ENCODE peak calls at places on chromosomes 2 and 18, in five cellular contexts. W is T-helper 9 cell, Y is small intestine, T is kidney tubule cell, G is HTR-8/SVneo. X is an unnamed sample.

GRCh38 chr2:141417246-141417797 is 713.5 kb downstream of the LRP1B start:
- DNase-seq in W (no peak), Y (no peak), T (no peak), G (no peak), X (no peak)

GRCh38 chr2:15931514-15931870 is 8.9 kb upstream of the MYCN start:
- DNase-seq in W (no peak), Y (no peak), T (no peak), G (no peak), X (no peak)

GRCh38 chr2:60885683-60886082 is 4.3 kb downstream of the REL start:
- DNase-seq in W (no peak), Y (peak; percentile 20), T (peak; percentile 10), G (no peak), X (no peak)

GRCh38 chr2:162403884-162404283 is 60.0 kb downstream of the GCA start:
- DNase-seq in W (no peak), Y (no peak), T (peak; percentile 12), G (no peak), X (peak; percentile 19)

GRCh38 chr2:98161202-98161601 is 74.2 kb downstream of the VWA3B start:
- DNase-seq in W (no peak), Y (no peak), T (no peak), G (no peak), X (no peak)

GRCh38 chr2:95041824-95042442 is 16.4 kb downstream of the MAL start:
- DNase-seq in W (no peak), Y (no peak), T (no peak), G (no peak), X (no peak)

GRCh38 chr2:69770193-69770702 is 28.3 kb downstream of the ANXA4 start:
- DNase-seq in W (no peak), Y (peak; percentile 83), T (peak; percentile 87), G (peak; percentile 83), X (peak; percentile 80)

GRCh38 chr18:12857991-12858544 is 26.0 kb downstream of the PTPN2 start:
- DNase-seq in W (no peak), Y (no peak), T (no peak), G (no peak), X (no peak)

GRCh38 chr2:27808418-27808817 is 36.9 kb downstream of the MRPL33 start:
- DNase-seq in W (no peak), Y (no peak), T (no peak), G (no peak), X (no peak)

GRCh38 chr2:64502860-64503259 is 21.3 kb upstream of the AFTPH start:
- DNase-seq in W (no peak), Y (no peak), T (no peak), G (no peak), X (no peak)

GRCh38 chr2:11998218-11998617 is 251.8 kb downstream of the LPIN1 start:
- DNase-seq in W (no peak), Y (no peak), T (no peak), G (no peak), X (no peak)

GRCh38 chr2:2827237-2827636 is 496.2 kb upstream of the MYT1L start:
- DNase-seq in W (no peak), Y (no peak), T (no peak), G (no peak), X (no peak)

GRCh38 chr2:48824116-48824515 is 68.6 kb upstream of the LHCGR start:
- DNase-seq in W (no peak), Y (no peak), T (no peak), G (no peak), X (no peak)

GRCh38 chr2:106745468-106745867 is 140.5 kb downstream of the ST6GAL2 start:
- DNase-seq in W (no peak), Y (no peak), T (no peak), G (no peak), X (no peak)

GRCh38 chr2:8416836-8417832 is 264.7 kb upstream of the ID2 start:
- DNase-seq in W (no peak), Y (no peak), T (no peak), G (no peak), X (no peak)

GRCh38 chr2:127012868-127013267 is 94.1 kb downstream of the BIN1 start:
- DNase-seq in W (no peak), Y (peak; percentile 67), T (peak; percentile 8), G (no peak), X (no peak)

GRCh38 chr18:52007109-52007508 is 332.9 kb upstream of the DCC start:
- DNase-seq in W (no peak), Y (no peak), T (no peak), G (no peak), X (no peak)

GRCh38 chr18:11577271-11578112 is 31.9 kb upstream of the SLC35G4 start:
- DNase-seq in W (no peak), Y (no peak), T (no peak), G (no peak), X (no peak)

X was measured in HFF-Myc.